ENCODE peak calls at places on chromosome 12, in six cellular contexts. R is heart left ventricle, M is adrenal gland, J is uterus, G is stomach, Q is PC-9. H is an unnamed sample.

GRCh38 chr12:113030875-113031525 is 25.5 kb upstream of the DTX1 start:
- DNase-seq in R (no peak), M (peak), J (no peak), G (no peak), Q (peak), H (peak)

GRCh38 chr12:77060136-77060882 is 5.1 kb downstream of the E2F7 start:
- DNase-seq in R (no peak), M (no peak), J (no peak), G (no peak), Q (no peak), H (no peak)

GRCh38 chr12:4148418-4149056 is 125.0 kb upstream of the CCND2 start:
- DNase-seq in R (peak), M (peak), J (no peak), G (peak), Q (no peak), H (no peak)

GRCh38 chr12:106003297-106003696 is 135.5 kb downstream of the NUAK1 start:
- DNase-seq in R (no peak), M (no peak), J (no peak), G (no peak), Q (no peak), H (no peak)

GRCh38 chr12:129532707-129533499 is 370.9 kb downstream of the TMEM132D start:
- DNase-seq in R (no peak), M (no peak), J (no peak), G (no peak), Q (no peak), H (no peak)

GRCh38 chr12:112005419-112006395 is 7.3 kb downstream of the TMEM116 start:
- DNase-seq in R (no peak), M (peak), J (no peak), G (peak), Q (no peak), H (peak)

GRCh38 chr12:4829793-4830162 is 79.9 kb upstream of the KCNA1 start:
- DNase-seq in R (no peak), M (no peak), J (no peak), G (no peak), Q (no peak), H (no peak)

GRCh38 chr12:85833558-85833957 is 2.7 kb downstream of the RASSF9 start:
- DNase-seq in R (no peak), M (no peak), J (no peak), G (no peak), Q (no peak), H (no peak)

GRCh38 chr12:66491812-66492361 is 187.0 kb downstream of the GRIP1 start:
- DNase-seq in R (no peak), M (no peak), J (no peak), G (no peak), Q (no peak), H (no peak)

GRCh38 chr12:85683051-85683450 is 153.2 kb downstream of the RASSF9 start:
- DNase-seq in R (no peak), M (no peak), J (no peak), G (no peak), Q (no peak), H (no peak)

GRCh38 chr12:13223176-13223806 is 26.8 kb downstream of the EMP1 start:
- DNase-seq in R (no peak), M (no peak), J (no peak), G (no peak), Q (peak), H (peak)

DNA sequence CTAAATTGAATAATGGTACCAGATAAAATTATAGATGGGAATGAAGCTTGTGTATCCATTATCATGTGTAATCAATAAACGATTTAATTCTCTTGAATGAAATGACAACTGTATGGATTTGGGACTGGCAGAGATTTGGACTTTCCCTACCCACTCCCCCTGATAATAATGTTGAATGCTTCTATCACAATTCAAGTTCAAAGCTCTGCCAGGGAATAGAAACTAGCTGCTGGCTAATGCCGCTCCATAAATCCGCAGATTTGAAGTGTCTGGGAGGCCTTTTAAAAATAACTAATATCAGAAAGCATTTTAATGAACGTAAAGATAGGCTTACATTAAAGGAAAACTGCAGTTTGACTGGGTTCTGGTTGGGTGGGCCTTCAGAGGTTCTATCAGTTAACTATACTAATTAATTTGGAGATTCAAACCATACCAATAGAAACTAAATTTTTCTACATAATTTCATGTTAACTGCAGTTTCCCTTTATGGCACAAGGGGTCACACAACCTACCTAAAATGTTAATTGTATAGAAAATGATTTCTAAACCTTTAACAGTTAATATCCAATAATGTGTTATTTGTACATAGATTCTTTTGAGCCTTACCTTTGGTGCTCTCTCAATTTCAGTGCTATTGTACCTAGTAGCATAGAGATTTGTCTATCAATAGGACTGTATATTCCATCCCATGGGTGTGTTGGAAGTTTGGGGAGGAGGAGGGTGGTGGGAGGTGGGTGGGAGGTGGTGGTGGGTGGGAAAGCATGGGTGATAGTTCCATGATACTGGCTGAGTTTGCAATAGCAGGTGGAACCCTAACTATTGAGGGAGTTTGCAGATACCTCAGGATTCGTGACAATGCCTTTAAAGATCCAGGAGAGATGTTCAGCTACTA is 4.9 kb downstream of the HNRNPA1 start:
- DNase-seq in R (no peak), M (no peak), J (no peak), G (no peak), Q (no peak), H (no peak)
- H3K4me3 ChIP-seq in R (no peak), M (no peak), J (no peak), G (peak), Q (peak), H (no peak)

DNA sequence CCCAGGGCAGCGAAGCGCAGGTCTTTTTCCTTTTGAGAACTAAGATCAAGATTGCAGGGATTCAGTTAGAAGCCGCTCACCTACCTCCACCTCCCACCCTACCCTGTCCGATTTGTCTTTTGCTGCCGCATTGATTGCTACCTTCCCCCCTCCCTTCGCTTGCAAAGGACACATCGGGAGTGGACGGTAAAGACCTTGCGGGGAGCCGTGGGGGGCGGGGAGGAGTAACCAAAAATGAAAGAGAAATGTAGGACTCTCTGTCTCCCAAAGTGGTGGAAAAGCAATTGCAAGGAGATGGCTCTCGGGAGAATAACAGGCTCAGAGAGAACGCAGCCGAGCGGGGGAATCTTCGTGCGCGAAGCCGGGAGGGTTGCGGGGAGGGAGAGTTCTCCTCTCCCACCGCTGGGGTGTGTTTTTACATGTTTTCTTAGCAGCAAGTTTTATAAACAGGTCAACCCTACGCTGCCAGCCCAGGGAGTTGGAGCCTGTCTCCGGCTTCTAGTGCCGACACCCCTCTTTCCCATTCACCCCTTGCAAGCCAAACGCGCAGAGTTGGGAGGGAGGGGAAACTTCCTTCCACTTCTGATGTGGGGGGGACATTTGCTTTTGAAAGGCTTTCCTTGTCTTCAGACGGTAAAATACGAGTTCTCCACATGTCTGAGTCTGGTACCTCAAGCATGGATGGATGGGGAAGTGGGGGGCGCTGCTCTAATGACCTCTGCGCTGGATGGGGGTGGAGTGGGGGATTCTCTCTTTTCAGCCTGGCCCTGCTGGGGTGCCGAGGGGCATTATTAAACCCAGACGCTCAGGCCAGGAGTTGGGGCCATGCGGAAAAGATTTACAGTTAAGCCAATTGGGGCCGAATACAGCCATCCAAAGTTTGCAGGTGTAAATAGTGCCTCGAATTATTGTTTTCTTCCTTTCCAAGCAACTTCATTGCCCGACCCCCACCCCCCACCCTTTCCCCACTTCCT is 8.9 kb upstream of the TBX3 start:
- DNase-seq in R (no peak), M (peak), J (no peak), G (no peak), Q (no peak), H (no peak)
- H3K4me3 ChIP-seq in R (peak), M (peak), J (peak), G (peak), Q (no peak), H (peak)

GRCh38 chr12:80576641-80577418 is 130.6 kb upstream of the MYF6 start:
- DNase-seq in R (no peak), M (no peak), J (no peak), G (no peak), Q (no peak), H (peak)

GRCh38 chr12:80582431-80582830 is 125.0 kb upstream of the MYF6 start:
- DNase-seq in R (no peak), M (no peak), J (no peak), G (no peak), Q (no peak), H (no peak)

GRCh38 chr12:80580254-80580653 is 127.2 kb upstream of the MYF6 start:
- DNase-seq in R (no peak), M (no peak), J (no peak), G (no peak), Q (no peak), H (peak)
- H3K4me3 ChIP-seq in R (no peak), M (no peak), J (no peak), G (no peak), Q (no peak), H (peak)

DNA sequence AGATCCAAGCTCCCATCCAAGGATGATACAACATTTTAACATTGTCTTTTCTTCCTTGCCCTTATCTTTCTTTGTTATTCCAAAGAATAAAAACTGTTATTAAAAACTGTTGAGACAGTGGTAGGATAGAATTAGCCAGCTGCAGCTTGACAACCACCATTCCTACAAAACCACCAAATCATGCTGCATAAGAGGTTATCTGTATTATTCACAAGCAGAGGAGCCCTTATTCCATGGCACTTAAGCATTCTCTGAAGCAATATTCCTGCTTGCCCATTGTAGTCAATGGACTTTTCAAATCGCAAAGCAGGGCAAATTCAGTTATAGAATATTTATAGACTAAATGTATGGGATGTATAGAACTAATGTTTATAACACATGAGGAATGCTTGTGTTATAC is 3.4 kb downstream of the ABCD2 start:
- DNase-seq in R (no peak), M (no peak), J (no peak), G (no peak), Q (no peak), H (no peak)
- H3K4me3 ChIP-seq in R (peak), M (no peak), J (no peak), G (no peak), Q (no peak), H (no peak)

DNA sequence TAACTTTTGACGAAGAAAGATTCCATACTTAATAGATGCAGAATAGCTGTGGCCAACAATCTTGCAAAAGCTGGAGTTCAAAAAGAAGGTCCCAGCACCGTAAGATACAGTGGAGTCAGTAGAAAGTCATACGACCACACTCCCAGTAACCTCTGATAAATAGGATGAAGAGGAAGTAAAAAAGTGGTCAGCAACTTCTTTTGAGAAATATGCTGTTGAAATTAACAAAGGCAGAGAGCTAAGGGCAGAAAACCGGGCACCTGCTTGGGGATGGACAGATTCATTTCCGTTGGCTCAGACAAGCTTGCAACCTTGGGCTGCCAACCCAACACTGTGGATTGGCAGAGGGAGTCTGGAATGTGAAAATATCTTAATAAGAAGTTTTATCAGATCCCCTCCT is 40.0 kb downstream of the BTG1 start:
- DNase-seq in R (no peak), M (no peak), J (no peak), G (no peak), Q (no peak), H (no peak)
- H3K4me3 ChIP-seq in R (no peak), M (no peak), J (no peak), G (no peak), Q (no peak), H (no peak)

GRCh38 chr12:1574863-1575254 is 19.5 kb downstream of the FBXL14 start:
- DNase-seq in R (no peak), M (no peak), J (no peak), G (no peak), Q (peak), H (no peak)
- H3K4me3 ChIP-seq in R (peak), M (no peak), J (no peak), G (no peak), Q (no peak), H (no peak)

DNA sequence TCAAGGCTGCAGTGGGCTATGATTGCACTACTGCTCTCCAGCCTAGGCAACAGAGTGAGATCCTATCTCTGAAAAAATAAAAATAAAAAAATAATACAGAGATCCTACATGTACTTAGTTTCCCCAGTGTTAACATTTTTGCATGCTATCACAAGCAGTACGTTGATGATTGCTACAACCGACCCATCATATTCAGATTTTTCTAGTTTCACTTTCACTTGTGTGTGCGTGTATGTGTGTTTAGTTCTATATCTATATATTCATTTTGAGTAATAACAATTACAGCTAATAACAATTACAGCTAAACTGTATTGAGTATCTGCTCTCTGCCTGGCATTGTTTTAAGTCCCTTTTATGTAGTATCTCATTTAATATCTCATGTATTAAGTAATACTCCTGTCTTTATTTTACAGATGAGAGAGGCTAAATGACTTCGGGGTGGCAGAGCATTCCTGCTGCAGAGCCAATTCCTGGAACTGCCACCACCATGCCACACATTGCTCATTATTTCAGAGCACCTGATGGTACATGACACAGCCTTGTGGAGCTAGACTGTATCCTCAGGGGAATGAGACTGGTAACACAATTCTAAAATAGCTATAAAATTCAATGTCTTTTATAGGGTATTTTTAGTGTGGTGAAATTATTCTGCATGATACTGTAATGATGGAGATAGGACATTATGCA is 153.1 kb downstream of the BCAT1 start:
- DNase-seq in R (no peak), M (no peak), J (no peak), G (no peak), Q (no peak), H (no peak)
- H3K4me3 ChIP-seq in R (peak), M (no peak), J (no peak), G (peak), Q (peak), H (no peak)

GRCh38 chr12:26195641-26196423 is 459 bp downstream of the SSPN start:
- DNase-seq in R (peak), M (peak), J (peak), G (peak), Q (no peak), H (peak)

GRCh38 chr12:26195250-26195640 is at the start of gene SSPN:
- DNase-seq in R (peak), M (peak), J (peak), G (peak), Q (no peak), H (peak)

GRCh38 chr12:26198742-26199141 is 3.4 kb downstream of the SSPN start:
- DNase-seq in R (no peak), M (no peak), J (peak), G (no peak), Q (no peak), H (peak)

GRCh38 chr12:26197832-26198231 is 2.5 kb downstream of the SSPN start:
- DNase-seq in R (no peak), M (peak), J (no peak), G (peak), Q (no peak), H (no peak)

DNA sequence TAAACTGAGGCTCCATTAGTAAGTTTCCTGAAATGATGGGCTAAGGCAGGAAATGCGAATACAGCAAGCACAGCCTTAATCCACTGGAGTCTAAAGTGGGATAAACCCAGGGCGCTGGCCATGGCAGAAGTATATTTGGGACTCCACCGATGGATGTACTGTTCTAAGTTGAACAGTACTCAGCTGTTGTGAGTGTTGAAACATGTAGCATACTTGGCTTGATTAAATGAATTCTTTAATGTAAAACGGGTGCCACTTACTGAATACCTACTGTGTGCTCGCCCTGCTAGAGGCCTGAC is 1.0 kb downstream of the SSPN start:
- DNase-seq in R (no peak), M (no peak), J (no peak), G (no peak), Q (no peak), H (peak)
- H3K4me3 ChIP-seq in R (peak), M (no peak), J (peak), G (peak), Q (peak), H (peak)

DNA sequence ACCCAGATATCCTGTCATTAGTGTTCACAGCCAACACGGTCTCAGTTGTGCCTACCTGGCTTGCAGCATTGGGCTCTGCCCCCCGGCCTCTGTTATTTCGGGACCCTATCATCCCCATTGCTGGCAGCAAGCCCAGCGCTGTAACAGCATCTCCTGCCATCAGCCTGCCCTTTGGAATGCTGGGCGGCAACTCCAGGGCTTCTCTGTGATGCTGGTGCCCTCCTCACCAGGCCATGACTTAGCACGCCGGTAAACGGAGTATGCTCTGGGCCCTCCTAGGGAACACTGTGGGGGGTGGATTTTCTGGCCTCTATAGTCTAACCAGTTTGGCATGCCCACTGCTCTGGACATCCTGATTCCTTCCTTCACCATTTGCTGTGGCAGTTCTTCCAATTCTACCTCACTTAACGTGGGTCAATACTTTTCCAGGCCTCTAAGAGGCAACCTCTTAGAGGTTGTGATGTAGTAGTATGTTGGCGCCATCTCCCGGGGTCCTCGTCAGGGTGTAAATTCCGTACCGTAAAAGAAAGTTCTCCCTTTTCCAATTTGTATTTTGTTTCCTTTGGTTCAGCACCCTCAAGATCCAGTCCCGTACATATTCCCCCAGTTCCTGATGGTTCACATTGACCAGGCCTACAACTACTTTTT is 80.0 kb downstream of the SINHCAF start:
- DNase-seq in R (no peak), M (no peak), J (no peak), G (no peak), Q (no peak), H (no peak)
- H3K4me3 ChIP-seq in R (no peak), M (no peak), J (no peak), G (no peak), Q (no peak), H (no peak)

H was measured in fibroblast of mammary gland.